ENCODE peak calls at places on chromosomes 1 and 21, in five cellular contexts. S is K562, C is HCT116, O is HepG2, L is GM12878. N is an unnamed sample.
A peak's percentile ranks its signal among the peaks of the same experiment; 100 is the strongest.

GRCh38 chr1:155242805-155243358 is 12.4 kb downstream of the ENTREP3 start:
- DNase-seq in S (no peak), C (no peak), O (no peak), L (no peak), N (no peak)

GRCh38 chr1:74753104-74753503 is 20.2 kb downstream of the TYW3 start:
- DNase-seq in S (no peak), C (no peak), O (no peak), L (no peak), N (no peak)

GRCh38 chr1:15053091-15053657 is 100.4 kb upstream of the TMEM51 start:
- DNase-seq in S (no peak), C (no peak), O (no peak), L (no peak), N (no peak)

GRCh38 chr1:73803380-73803779 is 394.6 kb downstream of the LRRIQ3 start:
- DNase-seq in S (no peak), C (no peak), O (no peak), L (no peak), N (no peak)

GRCh38 chr1:204929487-204930185 is 59.0 kb downstream of the NFASC start:
- DNase-seq in S (no peak), C (no peak), O (no peak), L (no peak), N (peak; percentile 35)

GRCh38 chr1:47582891-47583608 is 145.2 kb downstream of the FOXD2 start:
- DNase-seq in S (no peak), C (no peak), O (no peak), L (no peak), N (no peak)

GRCh38 chr1:172255223-172255560 is 165.3 kb upstream of the C1orf105 start:
- DNase-seq in S (no peak), C (peak; percentile 58), O (no peak), L (no peak), N (no peak)

GRCh38 chr1:154115180-154115579 is 39.7 kb downstream of the NUP210L start:
- DNase-seq in S (no peak), C (no peak), O (no peak), L (no peak), N (no peak)

GRCh38 chr1:110639724-110640386 is 33.7 kb upstream of the KCNA2 start:
- DNase-seq in S (no peak), C (no peak), O (no peak), L (no peak), N (no peak)

GRCh38 chr1:159918041-159918917 is 7.0 kb downstream of the TAGLN2 start:
- DNase-seq in S (no peak), C (no peak), O (no peak), L (no peak), N (no peak)

GRCh38 chr1:2356911-2357845 is 34.2 kb downstream of the MORN1 start:
- DNase-seq in S (no peak), C (no peak), O (no peak), L (no peak), N (no peak)

GRCh38 chr1:85109475-85109874 is 61.2 kb upstream of the MCOLN3 start:
- DNase-seq in S (peak; percentile 23), C (peak; percentile 53), O (peak; percentile 54), L (no peak), N (peak; percentile 50)

GRCh38 chr1:55848906-55849305 is 633.7 kb upstream of the USP24 start:
- DNase-seq in S (no peak), C (no peak), O (no peak), L (no peak), N (peak; percentile 21)

GRCh38 chr1:214006845-214007244 is 19.1 kb downstream of the PROX1 start:
- DNase-seq in S (no peak), C (no peak), O (no peak), L (no peak), N (no peak)

GRCh38 chr1:70061229-70061628 is 144.2 kb downstream of the LRRC40 start:
- DNase-seq in S (no peak), C (no peak), O (no peak), L (no peak), N (no peak)

GRCh38 chr21:34797926-34798595 is 129.3 kb downstream of the CLIC6 start:
- DNase-seq in S (no peak), C (no peak), O (no peak), L (no peak), N (no peak)

GRCh38 chr1:25743164-25744139 is 56.5 kb upstream of the SELENON start:
- DNase-seq in S (no peak), C (no peak), O (no peak), L (no peak), N (no peak)

GRCh38 chr1:51287966-51288365 is 42.4 kb downstream of the TTC39A start:
- DNase-seq in S (no peak), C (no peak), O (no peak), L (no peak), N (no peak)
- TF ChIP-seq ATF3 in S (no peak), C (no peak), O (no peak), L (no peak), N (no peak)

GRCh38 chr1:151814426-151814825 is 9.2 kb upstream of the LINGO4 start:
- DNase-seq in S (no peak), C (no peak), O (no peak), L (no peak), N (no peak)

GRCh38 chr1:151813271-151813977 is 8.2 kb upstream of the LINGO4 start:
- DNase-seq in S (no peak), C (no peak), O (no peak), L (no peak), N (no peak)

GRCh38 chr1:151809625-151810556 is 4.7 kb upstream of the LINGO4 start:
- DNase-seq in S (no peak), C (no peak), O (no peak), L (no peak), N (no peak)

GRCh38 chr1:151814971-151815545 is 9.8 kb upstream of the LINGO4 start:
- DNase-seq in S (no peak), C (no peak), O (no peak), L (no peak), N (no peak)

DNA sequence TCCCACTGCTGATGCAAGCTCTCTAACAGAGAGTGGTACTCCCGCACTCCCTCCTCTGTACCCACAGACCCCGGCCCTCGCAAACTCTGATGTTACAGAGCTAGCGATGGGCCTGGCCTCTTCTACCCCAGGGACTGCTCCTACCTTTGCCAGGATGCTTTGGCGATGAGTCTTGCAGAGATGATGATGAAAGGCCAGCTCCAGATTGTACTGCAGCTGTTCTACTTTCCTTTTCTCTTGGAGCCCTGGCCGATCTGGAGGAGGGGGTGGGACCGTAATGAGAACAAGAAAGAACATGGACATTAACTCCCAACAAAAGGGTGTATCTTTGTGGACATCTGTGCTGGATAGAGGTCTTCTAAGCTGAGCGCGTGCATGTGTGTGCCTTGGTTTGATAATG is 6.0 kb upstream of the LINGO4 start:
- DNase-seq in S (no peak), C (no peak), O (no peak), L (no peak), N (no peak)
- TF ChIP-seq SRF in S (no peak), C (no peak), O (no peak), L (no peak), N (no peak)

GRCh38 chr1:235935506-235936224 is 69.0 kb upstream of the LYST start:
- DNase-seq in S (no peak), C (no peak), O (no peak), L (no peak), N (no peak)
- TF ChIP-seq ATF3 in S (no peak), C (no peak), O (no peak), L (no peak), N (no peak)

DNA sequence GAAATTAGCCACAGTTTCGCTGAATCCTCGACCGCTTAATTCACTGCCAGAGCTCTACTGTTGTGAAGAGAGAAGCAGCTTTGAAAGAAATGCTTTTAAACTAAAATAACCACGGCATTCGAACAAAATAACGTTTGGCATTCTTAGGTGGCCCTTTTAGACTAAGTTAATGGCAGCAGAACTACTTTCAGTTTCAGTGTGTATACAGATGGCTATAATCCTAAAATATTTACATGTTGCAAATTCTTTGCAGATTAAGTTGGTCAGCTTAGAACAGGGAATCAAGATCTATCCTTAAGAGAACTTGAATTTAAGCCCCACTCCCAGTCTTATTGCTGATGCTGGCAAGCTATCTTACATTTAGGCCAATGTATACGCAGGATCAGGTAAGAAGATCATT is 62.7 kb downstream of the ADSS2 start:
- DNase-seq in S (no peak), C (no peak), O (no peak), L (no peak), N (no peak)
- TF ChIP-seq SRF in S (no peak), C (no peak), O (no peak), L (no peak), N (no peak)

GRCh38 chr1:32889731-32890278 is 3.5 kb downstream of the HPCA start:
- DNase-seq in S (no peak), C (no peak), O (no peak), L (no peak), N (no peak)
- TF ChIP-seq ATF3 in S (no peak), C (no peak), O (no peak), L (no peak), N (no peak)

GRCh38 chr1:94044290-94044790 is 76.6 kb downstream of the ABCA4 start:
- DNase-seq in S (no peak), C (no peak), O (peak; percentile 66), L (no peak), N (no peak)
- TF ChIP-seq SRF in S (no peak), C (no peak), O (peak; percentile 71), L (no peak), N (no peak)

GRCh38 chr1:202013601-202014000 is 3.2 kb downstream of the ELF3 start:
- DNase-seq in S (no peak), C (no peak), O (no peak), L (no peak), N (no peak)
- TF ChIP-seq ATF3 in S (no peak), C (no peak), O (no peak), L (no peak), N (no peak)

GRCh38 chr1:193115629-193116227 is 6.1 kb upstream of the CDC73 start:
- DNase-seq in S (peak; percentile 44), C (peak; percentile 93), O (peak; percentile 87), L (no peak), N (no peak)
- TF ChIP-seq SRF in S (no peak), C (peak; percentile 58), O (no peak), L (no peak), N (no peak)

GRCh38 chr1:168408531-168409242 is 128.0 kb downstream of the TBX19 start:
- DNase-seq in S (peak; percentile 49), C (peak; percentile 95), O (peak; percentile 31), L (peak; percentile 42), N (no peak)

GRCh38 chr1:168407832-168408530 is 127.3 kb downstream of the TBX19 start:
- DNase-seq in S (no peak), C (no peak), O (no peak), L (no peak), N (no peak)

GRCh38 chr1:168400139-168400538 is 119.5 kb downstream of the TBX19 start:
- DNase-seq in S (no peak), C (no peak), O (no peak), L (no peak), N (no peak)

GRCh38 chr1:168410464-168410863 is 129.8 kb downstream of the TBX19 start:
- DNase-seq in S (no peak), C (no peak), O (no peak), L (no peak), N (no peak)

DNA sequence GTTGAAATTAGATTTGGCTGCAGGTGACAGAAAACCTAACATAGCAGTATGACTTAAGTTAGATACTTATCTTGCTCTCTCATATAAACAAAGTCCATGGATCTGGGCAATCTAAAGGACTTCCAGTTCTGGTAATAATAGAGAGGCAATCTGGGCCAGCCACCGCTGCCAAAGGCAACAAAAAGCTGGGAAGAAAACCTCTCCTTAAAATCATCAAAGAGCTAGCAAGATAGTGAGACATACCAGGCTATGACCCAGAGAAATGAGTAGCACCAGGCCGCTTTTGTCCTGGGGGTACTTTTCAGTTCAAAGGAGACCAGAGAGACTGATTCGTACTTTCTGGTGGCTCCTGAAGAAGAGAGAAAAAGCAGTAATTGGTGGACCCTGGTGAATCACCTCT is 125.3 kb downstream of the TBX19 start:
- DNase-seq in S (no peak), C (peak; percentile 85), O (no peak), L (no peak), N (no peak)
- TF ChIP-seq ATF3 in S (no peak), C (no peak), O (no peak), L (no peak), N (no peak)